ENCODE peak calls at places on chromosomes 7 and 10, in eight cellular contexts. J, E, G, D, Y, R, I and F are unnamed samples.
A peak's percentile ranks its signal among the peaks of the same experiment; 100 is the strongest.

GRCh38 chr7:51666261-51666660 is 349.7 kb upstream of the COBL start:
- DNase-seq in G (no peak), D (no peak), I (no peak), E (no peak), R (no peak), J (no peak), Y (no peak), F (no peak)

GRCh38 chr10:31935678-31936077 is 7.0 kb upstream of the ARHGAP12 start:
- DNase-seq in J (no peak), D (no peak), Y (no peak), R (no peak), G (no peak), I (no peak), E (no peak), F (no peak)

GRCh38 chr10:13139150-13139549 is 22.2 kb upstream of the MCM10 start:
- DNase-seq in Y (no peak), G (no peak), E (no peak), R (no peak), I (no peak), D (no peak), J (no peak), F (no peak)

GRCh38 chr10:58300676-58301075 is 31.7 kb downstream of the CISD1 start:
- DNase-seq in D (no peak), Y (no peak), G (no peak), J (no peak), R (no peak), E (no peak), I (no peak), F (no peak)

GRCh38 chr10:86688398-86688921 is 20.1 kb downstream of the LDB3 start:
- DNase-seq in R (peak; percentile 71), J (peak; percentile 67), I (peak; percentile 63), E (peak; percentile 70), G (peak; percentile 76), D (peak; percentile 65), Y (peak; percentile 76), F (peak; percentile 80)

GRCh38 chr7:80230327-80230726 is 95.7 kb downstream of the GNAI1 start:
- DNase-seq in R (no peak), E (peak; percentile 6), J (no peak), G (no peak), D (no peak), Y (no peak), I (no peak), F (no peak)

GRCh38 chr10:124092270-124093075 is 925 bp downstream of the CHST15 start:
- DNase-seq in R (peak; percentile 82), J (peak; percentile 81), I (peak; percentile 77), E (no peak), Y (peak; percentile 63), D (peak; percentile 59), G (peak; percentile 52), F (peak; percentile 87)

GRCh38 chr7:50141854-50142253 is 48.8 kb upstream of the ZPBP start:
- DNase-seq in E (no peak), J (no peak), R (no peak), G (no peak), Y (no peak), I (no peak), D (no peak), F (no peak)

GRCh38 chr7:43537765-43538403 is 45.0 kb upstream of the STK17A start:
- DNase-seq in Y (no peak), E (no peak), G (no peak), J (no peak), D (no peak), R (no peak), I (no peak), F (no peak)

GRCh38 chr10:87816163-87816841 is 1.7 kb downstream of the ATAD1 start:
- DNase-seq in E (no peak), R (no peak), J (no peak), Y (no peak), D (no peak), I (no peak), G (no peak), F (no peak)
- TF ChIP-seq CTCF in E (peak; percentile 9), R (no peak), J (no peak), Y (no peak), D (no peak), I (no peak), G (no peak), F (no peak)

GRCh38 chr7:38232475-38233366 is 40.7 kb downstream of the TARP start:
- DNase-seq in I (peak; percentile 52), R (peak; percentile 55), E (peak; percentile 10), J (no peak), D (peak; percentile 40), Y (no peak), G (no peak), F (peak; percentile 86)
- TF ChIP-seq POLR2A in I (no peak), R (no peak), E (no peak), J (no peak), D (no peak), Y (no peak), G (no peak), F (no peak)

DNA sequence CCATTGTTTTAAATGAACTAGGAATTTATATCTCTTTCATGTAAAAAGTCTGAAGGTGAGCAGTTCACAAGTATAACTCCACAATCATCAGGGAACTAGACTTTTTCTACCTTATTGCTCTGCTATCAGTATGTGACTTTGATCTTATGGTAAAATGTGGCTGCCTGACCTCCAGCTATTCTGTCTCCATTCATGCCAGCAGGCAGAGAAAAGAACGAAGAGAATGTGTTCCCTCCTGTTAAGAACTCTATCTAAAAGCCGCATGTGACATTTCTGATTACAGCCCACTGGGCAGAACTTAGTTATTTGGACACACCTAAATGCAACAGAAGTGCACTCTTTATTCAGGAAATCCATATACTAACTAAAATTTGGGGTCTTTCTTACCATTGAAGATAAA is 102.8 kb upstream of the MBL2 start:
- DNase-seq in J (no peak), Y (no peak), R (no peak), E (no peak), D (no peak), G (no peak), I (no peak), F (no peak)
- H3K27me3 ChIP-seq in J (no peaks in the 10 kb centered on the region), Y (no peaks in the 10 kb centered on the region), R (no peaks in the 10 kb centered on the region), E (peaks cover 2% of the 10 kb centered on the region), D (no peaks in the 10 kb centered on the region), G (no peaks in the 10 kb centered on the region), I (no peaks in the 10 kb centered on the region), F (no peaks in the 10 kb centered on the region)

GRCh38 chr10:99374526-99374925 is 45.4 kb downstream of the CNNM1 start:
- DNase-seq in J (no peak), E (no peak), D (no peak), Y (no peak), I (no peak), R (no peak), G (no peak), F (no peak)

GRCh38 chr10:99370993-99371392 is 41.8 kb downstream of the CNNM1 start:
- DNase-seq in E (peak; percentile 23), G (peak; percentile 41), R (no peak), J (no peak), I (no peak), Y (no peak), D (no peak), F (no peak)

GRCh38 chr10:99374972-99375371 is 45.8 kb downstream of the CNNM1 start:
- DNase-seq in D (no peak), I (no peak), R (no peak), G (no peak), Y (no peak), E (no peak), J (no peak), F (no peak)

GRCh38 chr10:99375444-99375843 is 46.3 kb downstream of the CNNM1 start:
- DNase-seq in D (no peak), E (no peak), R (no peak), J (no peak), G (no peak), Y (no peak), I (no peak), F (no peak)

GRCh38 chr10:99372546-99373271 is 43.6 kb downstream of the CNNM1 start:
- DNase-seq in J (no peak), R (no peak), G (no peak), I (no peak), D (no peak), E (peak; percentile 42), Y (no peak), F (no peak)
- TF ChIP-seq CTCF in J (no peak), R (no peak), G (no peak), I (no peak), D (no peak), E (no peak), Y (no peak), F (no peak)

GRCh38 chr7:128209229-128210035 is 31.6 kb upstream of the LEP start:
- DNase-seq in I (peak; percentile 62), D (peak; percentile 72), E (peak; percentile 69), J (peak; percentile 80), R (peak; percentile 74), G (peak; percentile 85), Y (peak; percentile 71), F (peak; percentile 69)

GRCh38 chr7:128210036-128210347 is 31.1 kb upstream of the LEP start:
- DNase-seq in R (no peak), Y (no peak), D (no peak), E (no peak), J (no peak), I (no peak), G (no peak), F (no peak)

GRCh38 chr7:128206017-128206746 is 34.9 kb upstream of the LEP start:
- DNase-seq in E (no peak), D (no peak), J (no peak), G (no peak), I (no peak), Y (no peak), R (no peak), F (no peak)

GRCh38 chr7:128206747-128207500 is 34.2 kb upstream of the LEP start:
- DNase-seq in R (no peak), D (no peak), J (no peak), G (no peak), E (no peak), Y (no peak), I (no peak), F (no peak)

GRCh38 chr7:128207609-128208008 is 33.5 kb upstream of the LEP start:
- DNase-seq in J (no peak), E (no peak), I (no peak), Y (no peak), G (no peak), D (no peak), R (no peak), F (no peak)
- TF ChIP-seq POLR2A in J (no peak), E (no peak), I (no peak), Y (no peak), G (no peak), D (no peak), R (no peak), F (no peak)